ENCODE peak calls at places on chromosomes 11 and 22, in eight cellular contexts. P, U, J, L, A, Q, B and K are unnamed samples.

GRCh38 chr11:83910135-83910534 is 624.0 kb upstream of the CCDC90B start:
- DNase-seq in P (no peak), U (no peak), J (no peak), L (no peak), A (no peak), Q (peak), B (no peak), K (no peak)

GRCh38 chr11:1875093-1875785 is 16.5 kb downstream of the PRR33 start:
- DNase-seq in P (no peak), U (peak), J (peak), L (no peak), A (peak), Q (no peak), B (no peak), K (no peak)

GRCh38 chr11:80083561-80083960 is 642.7 kb upstream of the TENM4 start:
- DNase-seq in P (no peak), U (no peak), J (no peak), L (peak), A (no peak), Q (peak), B (no peak), K (no peak)

GRCh38 chr11:3616721-3617460 is 24.9 kb downstream of the ART5 start:
- DNase-seq in P (no peak), U (peak), J (no peak), L (no peak), A (no peak), Q (no peak), B (no peak), K (no peak)

GRCh38 chr11:121323208-121323607 is 30.6 kb downstream of the SC5D start:
- DNase-seq in P (no peak), U (no peak), J (no peak), L (no peak), A (no peak), Q (no peak), B (no peak), K (no peak)

GRCh38 chr11:75429902-75430691 is 2.9 kb downstream of the KLHL35 start:
- DNase-seq in P (no peak), U (peak), J (no peak), L (peak), A (peak), Q (peak), B (peak), K (peak)

GRCh38 chr11:95435628-95436353 is 204.8 kb upstream of the SESN3 start:
- DNase-seq in P (no peak), U (no peak), J (no peak), L (no peak), A (no peak), Q (no peak), B (no peak), K (no peak)

GRCh38 chr11:17145972-17146371 is 61.8 kb downstream of the PIK3C2A start:
- DNase-seq in P (no peak), U (no peak), J (no peak), L (no peak), A (no peak), Q (no peak), B (no peak), K (no peak)

GRCh38 chr22:36331306-36331911 is 56.4 kb downstream of the MYH9 start:
- DNase-seq in P (peak), U (peak), J (peak), L (peak), A (peak), Q (peak), B (peak), K (peak)

GRCh38 chr11:17822021-17822781 is 87.6 kb downstream of the KCNC1 start:
- DNase-seq in P (no peak), U (no peak), J (no peak), L (no peak), A (no peak), Q (no peak), B (no peak), K (no peak)

GRCh38 chr22:46737105-46737975 is 712 bp downstream of the CERK start:
- DNase-seq in P (peak), U (no peak), J (no peak), L (peak), A (no peak), Q (no peak), B (peak), K (peak)

GRCh38 chr22:48574776-48575566 is 1252.7 kb downstream of the BRD1 start:
- DNase-seq in P (no peak), U (no peak), J (no peak), L (peak), A (peak), Q (no peak), B (peak), K (no peak)

GRCh38 chr11:8263109-8263768 is 439 bp downstream of the LMO1 start:
- DNase-seq in P (no peak), U (peak), J (peak), L (peak), A (no peak), Q (no peak), B (no peak), K (no peak)

GRCh38 chr11:60918941-60919275 is 5.0 kb downstream of the TMEM109 start:
- DNase-seq in P (no peak), U (no peak), J (no peak), L (no peak), A (no peak), Q (no peak), B (no peak), K (no peak)

GRCh38 chr22:21876486-21877176 is 9.2 kb upstream of the MAPK1 start:
- DNase-seq in P (no peak), U (no peak), J (no peak), L (no peak), A (no peak), Q (no peak), B (no peak), K (no peak)

GRCh38 chr11:2789791-2790580 is 90.2 kb upstream of the KCNQ1OT1 start:
- DNase-seq in P (no peak), U (peak), J (peak), L (no peak), A (peak), Q (no peak), B (no peak), K (no peak)

GRCh38 chr11:68099474-68100405 is 21.4 kb downstream of the CHKA start:
- DNase-seq in P (peak), U (no peak), J (peak), L (peak), A (peak), Q (no peak), B (no peak), K (peak)

GRCh38 chr11:79374707-79375106 is 66.1 kb downstream of the TENM4 start:
- DNase-seq in P (no peak), U (no peak), J (no peak), L (no peak), A (no peak), Q (no peak), B (no peak), K (no peak)

GRCh38 chr22:39915295-39915726 is 14.4 kb downstream of the GRAP2 start:
- DNase-seq in P (no peak), U (no peak), J (no peak), L (no peak), A (no peak), Q (no peak), B (no peak), K (no peak)

GRCh38 chr11:61709572-61709971 is 29.4 kb downstream of the DAGLA start:
- DNase-seq in P (no peak), U (no peak), J (no peak), L (no peak), A (no peak), Q (no peak), B (no peak), K (no peak)

GRCh38 chr11:63867511-63867910 is 28.6 kb downstream of the MARK2 start:
- DNase-seq in P (no peak), U (no peak), J (no peak), L (no peak), A (no peak), Q (no peak), B (no peak), K (no peak)

GRCh38 chr11:107928767-107929507 is 689 bp downstream of the RAB39A start:
- DNase-seq in P (peak), U (no peak), J (no peak), L (peak), A (no peak), Q (no peak), B (no peak), K (no peak)
- H3K4me3 ChIP-seq in P (peak), U (peak), J (peak), L (peak), A (peak), Q (peak), B (peak), K (no peak)

GRCh38 chr22:29267858-29268510 is at the start of the genes EWSR1 and RHBDD3:
- DNase-seq in P (peak), U (peak), J (peak), L (peak), A (peak), Q (peak), B (peak), K (peak)

GRCh38 chr22:29266564-29267461 is 968 bp downstream of the RHBDD3 start:
- DNase-seq in P (peak), U (no peak), J (no peak), L (peak), A (no peak), Q (no peak), B (no peak), K (no peak)

GRCh38 chr22:29268511-29269229 is 602 bp downstream of the EWSR1 start:
- DNase-seq in P (peak), U (peak), J (peak), L (peak), A (peak), Q (no peak), B (no peak), K (no peak)

GRCh38 chr22:29265929-29266328 is 1.9 kb downstream of the RHBDD3 start:
- DNase-seq in P (no peak), U (no peak), J (no peak), L (no peak), A (no peak), Q (no peak), B (no peak), K (no peak)

GRCh38 chr22:29267462-29267857 is 321 bp downstream of the RHBDD3 start:
- DNase-seq in P (no peak), U (no peak), J (no peak), L (peak), A (no peak), Q (no peak), B (no peak), K (no peak)
- H3K4me3 ChIP-seq in P (peak), U (peak), J (peak), L (peak), A (peak), Q (peak), B (peak), K (peak)

DNA sequence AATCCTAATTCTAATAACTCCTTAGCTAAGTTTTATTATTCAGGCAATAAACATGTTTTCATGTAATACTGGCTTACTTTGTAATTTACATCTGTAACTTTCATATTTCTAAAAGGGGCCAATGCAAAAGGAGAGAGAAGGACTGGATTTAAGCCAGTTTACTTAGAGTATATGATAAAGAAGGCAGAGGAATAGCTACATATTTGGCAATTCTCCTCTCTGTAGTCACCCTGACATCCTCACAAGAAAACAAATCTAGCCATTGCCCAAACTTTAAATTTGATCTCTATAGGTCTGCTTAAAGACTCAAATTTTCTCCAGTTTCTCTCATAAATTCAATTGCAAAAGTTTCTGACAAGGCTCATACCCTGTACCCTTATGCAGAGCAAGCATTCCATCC is 2.1 kb downstream of the FIBIN start:
- DNase-seq in P (no peak), U (no peak), J (no peak), L (no peak), A (no peak), Q (no peak), B (no peak), K (no peak)
- H3K4me3 ChIP-seq in P (no peak), U (peak), J (no peak), L (no peak), A (peak), Q (no peak), B (no peak), K (no peak)

GRCh38 chr22:37640591-37641250 is 1.3 kb downstream of the SH3BP1 start:
- DNase-seq in P (no peak), U (no peak), J (no peak), L (no peak), A (no peak), Q (no peak), B (no peak), K (no peak)
- H3K4me3 ChIP-seq in P (peak), U (peak), J (no peak), L (peak), A (peak), Q (peak), B (no peak), K (peak)

GRCh38 chr11:100927579-100927978 is 202.0 kb downstream of the PGR start:
- DNase-seq in P (no peak), U (no peak), J (no peak), L (peak), A (no peak), Q (no peak), B (no peak), K (no peak)
- H3K4me3 ChIP-seq in P (no peak), U (no peak), J (no peak), L (no peak), A (no peak), Q (no peak), B (no peak), K (no peak)

DNA sequence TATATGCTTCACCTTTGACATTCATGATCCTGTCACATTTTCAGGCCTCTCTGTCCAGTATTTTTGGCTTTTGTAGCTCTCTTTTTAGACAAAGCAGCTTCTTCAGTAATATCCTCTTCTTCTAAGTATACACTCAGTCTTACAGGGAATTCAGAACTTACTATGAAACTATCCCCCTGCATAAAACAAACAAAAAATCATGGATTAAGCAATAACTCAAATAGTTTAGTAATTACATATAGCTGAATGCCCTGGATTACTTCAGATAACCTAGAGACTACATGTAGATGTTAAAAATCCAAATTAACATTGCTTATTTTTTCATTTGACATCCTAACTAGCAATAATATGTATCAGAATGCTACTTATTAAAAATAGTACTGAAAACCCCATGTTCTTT is 5.2 kb downstream of the TAF1D start:
- DNase-seq in P (no peak), U (no peak), J (no peak), L (no peak), A (no peak), Q (no peak), B (no peak), K (no peak)
- H3K4me3 ChIP-seq in P (peak), U (no peak), J (no peak), L (no peak), A (no peak), Q (no peak), B (peak), K (no peak)

DNA sequence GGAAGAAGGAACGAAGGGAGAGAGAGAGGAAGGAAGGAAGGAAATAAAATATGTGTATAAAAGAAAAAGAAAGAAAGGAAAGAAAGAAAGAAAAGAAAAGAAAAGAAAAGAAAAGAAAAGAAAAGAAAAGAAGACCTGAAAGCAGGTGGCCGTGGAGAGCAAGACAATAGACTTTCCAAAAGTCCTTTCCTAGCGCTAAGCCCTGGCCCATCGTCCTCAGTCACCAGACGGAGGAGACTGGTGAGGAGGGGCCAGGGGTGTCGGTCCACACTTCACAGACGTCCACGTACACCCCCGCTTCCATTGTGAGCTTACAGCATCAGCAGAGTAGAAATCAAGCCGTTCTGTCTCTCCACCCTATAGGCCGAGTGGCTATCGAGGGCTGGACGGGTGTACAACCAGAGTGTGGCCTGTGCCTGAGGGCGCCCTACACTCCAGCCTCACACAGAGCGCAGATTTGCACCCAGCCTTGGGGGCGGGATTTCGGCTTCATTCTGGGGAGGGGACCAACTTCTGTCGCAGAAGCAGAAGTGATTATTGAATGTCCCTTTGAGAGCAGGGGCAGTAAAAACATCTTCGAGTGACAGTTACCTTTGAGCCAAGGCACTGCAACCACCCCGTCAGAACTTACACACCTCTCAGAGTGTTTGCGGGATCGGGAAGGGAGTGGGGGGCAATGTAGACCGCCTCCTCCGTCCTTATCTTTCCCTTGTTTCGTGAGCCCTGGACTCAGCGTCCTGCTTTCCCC is 2.0 kb upstream of the BSX start:
- DNase-seq in P (no peak), U (no peak), J (no peak), L (no peak), A (no peak), Q (no peak), B (no peak), K (no peak)
- H3K4me3 ChIP-seq in P (no peak), U (peak), J (peak), L (peak), A (peak), Q (peak), B (peak), K (no peak)